ENCODE peak calls at places on chromosomes 6 and 20, in six cellular contexts. S is heart right ventricle, L is AG10803, R is T follicular helper cell, E is GM13976, B is endothelial cell. N is an unnamed sample.

GRCh38 chr6:34531580-34532201 is 24.4 kb downstream of the SPDEF start:
- DNase-seq in S (peak), L (peak), R (no peak), E (no peak), B (no peak), N (peak)

GRCh38 chr6:139600919-139601470 is 226.5 kb upstream of the CITED2 start:
- DNase-seq in S (no peak), L (no peak), R (no peak), E (peak), B (no peak), N (no peak)

GRCh38 chr6:37830225-37830624 is 10.7 kb downstream of the ZFAND3 start:
- DNase-seq in S (no peak), L (no peak), R (no peak), E (no peak), B (no peak), N (no peak)

GRCh38 chr6:109339906-109340678 is 42.2 kb downstream of the CD164 start:
- DNase-seq in S (no peak), L (no peak), R (no peak), E (no peak), B (no peak), N (no peak)

GRCh38 chr6:24766685-24767462 is 7.9 kb upstream of the GMNN start:
- DNase-seq in S (no peak), L (peak), R (no peak), E (peak), B (no peak), N (no peak)

GRCh38 chr6:86193821-86194220 is 551.1 kb upstream of the SYNCRIP start:
- DNase-seq in S (no peak), L (no peak), R (no peak), E (no peak), B (no peak), N (no peak)

GRCh38 chr6:67935976-67936477 is 699.1 kb upstream of the ADGRB3 start:
- DNase-seq in S (no peak), L (no peak), R (no peak), E (no peak), B (no peak), N (no peak)

GRCh38 chr6:54770328-54770727 is 76.2 kb upstream of the FAM83B start:
- DNase-seq in S (no peak), L (no peak), R (no peak), E (no peak), B (no peak), N (no peak)

GRCh38 chr6:40550096-40550731 is 37.0 kb downstream of the LRFN2 start:
- DNase-seq in S (peak), L (peak), R (no peak), E (peak), B (peak), N (no peak)

GRCh38 chr20:31602779-31603441 is 2.2 kb upstream of the ID1 start:
- DNase-seq in S (no peak), L (peak), R (no peak), E (peak), B (no peak), N (peak)

GRCh38 chr6:26412225-26412624 is 10.2 kb downstream of the BTN3A1 start:
- DNase-seq in S (no peak), L (no peak), R (no peak), E (no peak), B (no peak), N (no peak)

GRCh38 chr6:114108119-114109002 is 137.4 kb upstream of the HDAC2 start:
- DNase-seq in S (peak), L (peak), R (no peak), E (peak), B (peak), N (peak)

GRCh38 chr20:23235173-23236027 is 115.2 kb upstream of the NXT1 start:
- DNase-seq in S (peak), L (peak), R (no peak), E (peak), B (peak), N (peak)

GRCh38 chr6:93164781-93165180 is 254.6 kb downstream of the EPHA7 start:
- DNase-seq in S (no peak), L (no peak), R (no peak), E (no peak), B (no peak), N (no peak)

GRCh38 chr6:84568971-84569370 is 195.4 kb downstream of the TBX18 start:
- DNase-seq in S (no peak), L (peak), R (no peak), E (no peak), B (no peak), N (no peak)

GRCh38 chr6:33817520-33817919 is 13.7 kb upstream of the MLN start:
- DNase-seq in S (no peak), L (no peak), R (no peak), E (no peak), B (no peak), N (no peak)

GRCh38 chr6:37624121-37624520 is 73.6 kb downstream of the MDGA1 start:
- DNase-seq in S (no peak), L (no peak), R (no peak), E (no peak), B (no peak), N (no peak)

GRCh38 chr6:107114213-107114871 is 973 bp downstream of the BEND3 start:
- DNase-seq in S (peak), L (peak), R (peak), E (peak), B (peak), N (peak)

GRCh38 chr6:24253360-24253759 is 104.5 kb downstream of the DCDC2 start:
- DNase-seq in S (no peak), L (no peak), R (no peak), E (no peak), B (no peak), N (no peak)

GRCh38 chr6:44041461-44042260 is 85.6 kb downstream of the MRPL14 start:
- DNase-seq in S (no peak), L (peak), R (no peak), E (no peak), B (no peak), N (no peak)

GRCh38 chr6:109944448-109944847 is 33.7 kb upstream of the GPR6 start:
- DNase-seq in S (no peak), L (no peak), R (no peak), E (no peak), B (no peak), N (no peak)

GRCh38 chr6:166162599-166163342 is 4.9 kb downstream of the TBXT start:
- DNase-seq in S (no peak), L (no peak), R (no peak), E (peak), B (no peak), N (no peak)

GRCh38 chr6:9516207-9516606 is 898.7 kb downstream of the TFAP2A start:
- DNase-seq in S (no peak), L (peak), R (no peak), E (no peak), B (no peak), N (no peak)

GRCh38 chr6:79676785-79677736 is 45.9 kb downstream of the SH3BGRL2 start:
- DNase-seq in S (no peak), L (no peak), R (no peak), E (no peak), B (no peak), N (no peak)

GRCh38 chr20:47785321-47785899 is at the start of gene SULF2:
- DNase-seq in S (peak), L (no peak), R (no peak), E (peak), B (peak), N (peak)

GRCh38 chr6:37171141-37171969 is 1.4 kb downstream of the PIM1 start:
- DNase-seq in S (peak), L (peak), R (no peak), E (peak), B (peak), N (peak)

GRCh38 chr6:2938004-2938631 is 33.2 kb downstream of the SERPINB6 start:
- DNase-seq in S (no peak), L (no peak), R (no peak), E (no peak), B (no peak), N (no peak)

GRCh38 chr6:21780144-21780543 is 186.6 kb downstream of the SOX4 start:
- DNase-seq in S (no peak), L (no peak), R (no peak), E (no peak), B (no peak), N (no peak)

GRCh38 chr6:3414704-3415453 is 42.0 kb downstream of the SLC22A23 start:
- DNase-seq in S (no peak), L (no peak), R (no peak), E (peak), B (no peak), N (no peak)

GRCh38 chr6:36545767-36546663 is 1.3 kb downstream of the STK38 start:
- DNase-seq in S (no peak), L (peak), R (no peak), E (peak), B (peak), N (no peak)

GRCh38 chr6:26260110-26260637 is 104.8 kb upstream of the BTN3A2 start:
- DNase-seq in S (no peak), L (no peak), R (no peak), E (no peak), B (no peak), N (no peak)

GRCh38 chr6:118656822-118657451 is 5.5 kb upstream of the CEP85L start:
- DNase-seq in S (no peak), L (no peak), R (no peak), E (no peak), B (no peak), N (no peak)